ENCODE peak calls at places on chromosomes 2 and 18, in ten cellular contexts. P is fibroblast of the aortic adventitia, Q is A549, O is choroid plexus epithelial cell, R is esophagus squamous epithelium, C is fibroblast of lung, H is HepG2, B is AG10803, F is AG04450, V is coronary artery. S is an unnamed sample.

GRCh38 chr2:123164216-123164615 is 860.9 kb upstream of the CNTNAP5 start:
- DNase-seq in P (no peak), Q (no peak), O (peak), R (no peak), C (no peak), H (no peak), B (no peak), F (no peak), V (no peak), S (no peak)

GRCh38 chr2:110877031-110877827 is 144.9 kb downstream of the ACOXL start:
- DNase-seq in P (no peak), Q (no peak), O (no peak), R (no peak), C (no peak), H (no peak), B (no peak), F (no peak), V (no peak), S (no peak)

GRCh38 chr2:52881606-52882005 is 886.0 kb upstream of the CHAC2 start:
- DNase-seq in P (peak), Q (peak), O (peak), R (no peak), C (peak), H (no peak), B (no peak), F (peak), V (no peak), S (no peak)

GRCh38 chr2:11305338-11305737 is 39.1 kb downstream of the ROCK2 start:
- DNase-seq in P (peak), Q (no peak), O (peak), R (no peak), C (no peak), H (no peak), B (no peak), F (no peak), V (no peak), S (no peak)

GRCh38 chr2:86234573-86235131 is 35.4 kb downstream of the MRPL35 start:
- DNase-seq in P (no peak), Q (no peak), O (no peak), R (no peak), C (no peak), H (no peak), B (no peak), F (no peak), V (no peak), S (no peak)

GRCh38 chr2:85129861-85130260 is 3.3 kb upstream of the TCF7L1 start:
- DNase-seq in P (no peak), Q (no peak), O (no peak), R (no peak), C (no peak), H (no peak), B (no peak), F (no peak), V (no peak), S (no peak)

GRCh38 chr18:310042-310441 is 42.2 kb upstream of the THOC1 start:
- DNase-seq in P (no peak), Q (no peak), O (no peak), R (no peak), C (no peak), H (no peak), B (no peak), F (no peak), V (no peak), S (no peak)

GRCh38 chr2:33730193-33730592 is 131.1 kb upstream of the FAM98A start:
- DNase-seq in P (no peak), Q (no peak), O (no peak), R (no peak), C (no peak), H (no peak), B (no peak), F (no peak), V (no peak), S (no peak)

GRCh38 chr2:43840961-43841360 is 2.2 kb downstream of the ABCG8 start:
- DNase-seq in P (no peak), Q (no peak), O (no peak), R (no peak), C (no peak), H (no peak), B (peak), F (no peak), V (no peak), S (no peak)

GRCh38 chr2:238025741-238026360 is 35.0 kb upstream of the SCLY start:
- DNase-seq in P (no peak), Q (no peak), O (no peak), R (no peak), C (no peak), H (no peak), B (no peak), F (no peak), V (no peak), S (no peak)

GRCh38 chr2:181145645-181146044 is 165.2 kb downstream of the UBE2E3 start:
- DNase-seq in P (no peak), Q (no peak), O (no peak), R (no peak), C (no peak), H (no peak), B (no peak), F (no peak), V (no peak), S (no peak)

GRCh38 chr2:239315308-239315707 is 85.5 kb downstream of the HDAC4 start:
- DNase-seq in P (no peak), Q (no peak), O (no peak), R (no peak), C (no peak), H (no peak), B (no peak), F (no peak), V (no peak), S (no peak)

GRCh38 chr2:213148572-213149331 is 2.7 kb downstream of the IKZF2 start:
- DNase-seq in P (no peak), Q (no peak), O (no peak), R (no peak), C (no peak), H (no peak), B (no peak), F (no peak), V (no peak), S (no peak)

GRCh38 chr2:186755066-186755465 is 61.2 kb downstream of the FAM171B start:
- DNase-seq in P (peak), Q (no peak), O (peak), R (no peak), C (peak), H (no peak), B (peak), F (no peak), V (no peak), S (no peak)

GRCh38 chr2:118856978-118857676 is 9.7 kb upstream of the EN1 start:
- DNase-seq in P (no peak), Q (no peak), O (no peak), R (no peak), C (no peak), H (no peak), B (no peak), F (no peak), V (peak), S (no peak)

GRCh38 chr2:28905533-28905932 is 11.1 kb downstream of the WDR43 start:
- DNase-seq in P (no peak), Q (no peak), O (peak), R (no peak), C (no peak), H (no peak), B (no peak), F (no peak), V (no peak), S (no peak)

GRCh38 chr2:193141998-193142397 is 947.3 kb upstream of the TMEFF2 start:
- DNase-seq in P (no peak), Q (no peak), O (no peak), R (no peak), C (no peak), H (no peak), B (no peak), F (no peak), V (no peak), S (no peak)

GRCh38 chr2:131105950-131106801 is 1.0 kb downstream of the PLEKHB2 start:
- DNase-seq in P (peak), Q (peak), O (peak), R (no peak), C (peak), H (peak), B (peak), F (no peak), V (peak), S (no peak)

GRCh38 chr18:25503567-25504081 is 151.7 kb upstream of the ZNF521 start:
- DNase-seq in P (peak), Q (peak), O (peak), R (no peak), C (peak), H (peak), B (peak), F (peak), V (peak), S (no peak)

GRCh38 chr2:110114007-110114591 is 1.5 kb downstream of the MALL start:
- DNase-seq in P (no peak), Q (peak), O (no peak), R (no peak), C (peak), H (peak), B (no peak), F (no peak), V (no peak), S (no peak)

GRCh38 chr2:10045561-10046355 is 2.4 kb downstream of the KLF11 start:
- DNase-seq in P (peak), Q (no peak), O (no peak), R (no peak), C (no peak), H (no peak), B (peak), F (no peak), V (no peak), S (no peak)

GRCh38 chr2:62187246-62187645 is 8.7 kb upstream of the B3GNT2 start:
- DNase-seq in P (no peak), Q (no peak), O (no peak), R (no peak), C (no peak), H (no peak), B (no peak), F (no peak), V (no peak), S (no peak)

GRCh38 chr18:35458271-35458670 is 39.5 kb downstream of the INO80C start:
- DNase-seq in P (no peak), Q (peak), O (peak), R (no peak), C (no peak), H (peak), B (no peak), F (no peak), V (no peak), S (no peak)

GRCh38 chr18:35267809-35268208 is 22.2 kb downstream of the ZSCAN30 start:
- DNase-seq in P (no peak), Q (no peak), O (no peak), R (no peak), C (no peak), H (no peak), B (no peak), F (no peak), V (no peak), S (no peak)

GRCh38 chr18:10234912-10235439 is 219.5 kb upstream of the APCDD1 start:
- DNase-seq in P (peak), Q (no peak), O (peak), R (no peak), C (peak), H (no peak), B (peak), F (peak), V (no peak), S (no peak)

GRCh38 chr18:21509062-21509461 is 91.4 kb downstream of the ESCO1 start:
- DNase-seq in P (no peak), Q (no peak), O (no peak), R (no peak), C (no peak), H (no peak), B (no peak), F (no peak), V (no peak), S (no peak)
- TF ChIP-seq CTCF in P (no peak), Q (no peak), O (no peak), R (no peak), C (no peak), H (peak), B (no peak), F (no peak), V (no peak), S (no peak)

GRCh38 chr2:5691659-5692529 is at the start of gene SOX11:
- DNase-seq in P (no peak), Q (no peak), O (peak), R (no peak), C (peak), H (no peak), B (peak), F (peak), V (no peak), S (no peak)
- TF ChIP-seq CTCF in P (no peak), Q (no peak), O (peak), R (no peak), C (no peak), H (no peak), B (no peak), F (peak), V (no peak), S (no peak)

GRCh38 chr2:41400057-41400665 is 647.7 kb upstream of the PKDCC start:
- DNase-seq in P (no peak), Q (peak), O (peak), R (no peak), C (peak), H (peak), B (no peak), F (no peak), V (no peak), S (no peak)
- TF ChIP-seq CTCF in P (no peak), Q (peak), O (peak), R (no peak), C (peak), H (peak), B (peak), F (peak), V (no peak), S (no peak)

GRCh38 chr18:57058734-57059133 is 88.2 kb upstream of the BOD1L2 start:
- DNase-seq in P (no peak), Q (no peak), O (no peak), R (no peak), C (no peak), H (no peak), B (no peak), F (no peak), V (no peak), S (no peak)
- TF ChIP-seq CTCF in P (no peak), Q (no peak), O (no peak), R (no peak), C (no peak), H (no peak), B (no peak), F (no peak), V (no peak), S (no peak)

GRCh38 chr2:2810504-2810903 is 479.4 kb upstream of the MYT1L start:
- DNase-seq in P (no peak), Q (no peak), O (no peak), R (no peak), C (no peak), H (no peak), B (no peak), F (no peak), V (peak), S (no peak)

GRCh38 chr2:2809771-2810170 is 478.7 kb upstream of the MYT1L start:
- DNase-seq in P (no peak), Q (no peak), O (no peak), R (no peak), C (no peak), H (no peak), B (no peak), F (no peak), V (peak), S (no peak)

GRCh38 chr2:2806711-2807110 is 475.6 kb upstream of the MYT1L start:
- DNase-seq in P (no peak), Q (no peak), O (no peak), R (no peak), C (no peak), H (no peak), B (no peak), F (no peak), V (peak), S (no peak)

GRCh38 chr2:2805263-2805662 is 474.2 kb upstream of the MYT1L start:
- DNase-seq in P (no peak), Q (no peak), O (no peak), R (no peak), C (no peak), H (no peak), B (no peak), F (no peak), V (peak), S (no peak)

GRCh38 chr2:2808551-2809058 is 477.5 kb upstream of the MYT1L start:
- DNase-seq in P (no peak), Q (no peak), O (no peak), R (no peak), C (no peak), H (no peak), B (no peak), F (no peak), V (no peak), S (no peak)
- TF ChIP-seq CTCF in P (no peak), Q (no peak), O (no peak), R (no peak), C (no peak), H (no peak), B (no peak), F (no peak), V (no peak), S (no peak)

DNA sequence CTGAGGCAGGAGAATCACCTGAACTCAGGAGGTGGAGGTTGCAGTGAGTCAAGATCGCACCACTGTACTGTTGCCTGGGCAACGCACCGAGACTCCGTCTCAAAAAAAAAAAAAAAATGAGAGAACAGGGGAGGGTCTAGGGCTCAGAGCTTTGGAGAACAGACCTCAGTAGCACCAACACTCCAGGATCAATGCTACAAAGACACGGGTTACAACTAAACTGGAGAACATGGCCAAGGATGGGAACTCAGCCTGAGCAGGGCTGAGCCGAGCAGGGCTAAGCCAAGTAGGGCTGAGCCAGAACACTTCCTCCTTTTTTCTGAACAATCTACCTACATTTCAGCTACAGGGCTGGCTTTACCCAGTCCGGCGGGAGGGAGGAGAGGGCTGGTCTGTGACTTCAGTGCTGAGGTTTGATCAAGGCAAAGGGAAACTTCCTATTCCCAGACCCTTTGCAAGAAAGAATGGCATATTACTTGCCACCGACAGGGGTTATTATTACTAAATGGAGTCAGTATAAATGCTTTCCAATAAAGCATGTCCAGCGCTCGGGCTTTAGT is 2.9 kb upstream of the CASP8 start:
- DNase-seq in P (no peak), Q (no peak), O (no peak), R (peak), C (no peak), H (no peak), B (no peak), F (no peak), V (no peak), S (no peak)
- TF ChIP-seq CTCF in P (peak), Q (no peak), O (peak), R (no peak), C (no peak), H (no peak), B (no peak), F (no peak), V (no peak), S (no peak)

DNA sequence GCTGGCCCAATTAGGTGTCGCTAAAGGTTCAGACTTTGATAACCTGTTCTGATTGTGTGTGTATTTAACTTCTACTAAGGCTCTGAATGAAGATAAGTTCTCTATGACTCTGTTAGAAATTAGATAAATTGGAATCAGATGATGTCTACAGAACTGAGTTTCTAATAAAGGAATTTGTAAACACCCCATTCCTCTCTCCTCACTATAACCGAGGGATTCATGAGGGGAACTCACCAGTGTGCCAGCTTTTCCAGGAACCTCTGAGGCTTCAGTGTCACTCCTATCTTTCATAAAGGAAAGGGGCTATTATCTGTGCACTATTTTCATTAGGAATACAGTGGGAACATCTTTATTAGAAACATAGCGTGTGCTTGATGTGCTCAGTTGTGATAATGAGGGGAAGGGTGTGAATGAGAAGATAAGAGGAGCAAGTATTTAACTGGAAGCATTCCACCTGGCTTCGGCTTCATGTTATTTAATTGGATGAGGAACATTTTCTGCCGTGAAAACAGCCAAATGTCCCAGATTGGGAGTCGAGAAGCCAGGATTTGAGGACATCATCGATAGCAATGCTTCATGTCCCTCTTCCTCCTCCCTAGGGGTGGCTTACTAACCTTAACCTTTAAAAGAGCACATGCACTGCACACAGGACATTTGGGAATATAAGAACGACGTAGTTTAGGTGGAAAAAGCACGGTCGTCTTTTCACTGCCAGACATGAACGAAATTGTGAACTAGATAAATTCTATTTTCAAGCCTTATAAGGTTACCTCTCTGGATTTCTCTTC is 84.8 kb upstream of the TCF4 start:
- DNase-seq in P (peak), Q (no peak), O (no peak), R (no peak), C (no peak), H (no peak), B (peak), F (no peak), V (no peak), S (no peak)
- TF ChIP-seq CTCF in P (no peak), Q (no peak), O (no peak), R (no peak), C (no peak), H (no peak), B (no peak), F (no peak), V (no peak), S (no peak)

S was measured in omental fat pad.